ENCODE peak calls at places on chromosomes 16 and 17, in four cellular contexts. E is AG10803, W is left ventricle myocardium superior, M is iPS DF 19.7. D is an unnamed sample.

GRCh38 chr16:19520861-19521331 is 1.0 kb downstream of the GDE1 start:
- DNase-seq in M (no peak), E (no peak), W (no peak), D (peak; percentile 16)

GRCh38 chr16:81524382-81524781 is 79.8 kb downstream of the CMIP start:
- DNase-seq in E (no peak), W (no peak), M (no peak), D (no peak)

GRCh38 chr16:66170989-66171388 is 195.5 kb upstream of the CDH5 start:
- DNase-seq in M (no peak), E (no peak), W (no peak), D (no peak)

GRCh38 chr17:38751144-38751802 is 1.3 kb upstream of the PSMB3 start:
- DNase-seq in M (no peak), W (no peak), E (peak; percentile 17), D (no peak)

GRCh38 chr16:54932737-54933254 is 2.1 kb downstream of the IRX5 start:
- DNase-seq in E (no peak), W (no peak), M (no peak), D (no peak)

GRCh38 chr17:34517406-34517805 is 62.0 kb upstream of the TMEM132E start:
- DNase-seq in E (no peak), M (no peak), W (no peak), D (no peak)

GRCh38 chr17:1490643-1491405 is 1.7 kb downstream of the MYO1C start:
- DNase-seq in M (no peak), W (peak; percentile 88), E (peak; percentile 41), D (peak; percentile 78)

GRCh38 chr16:29790949-29791844 is 646 bp downstream of the KIF22 start:
- DNase-seq in M (no peak), E (peak; percentile 9), W (no peak), D (peak; percentile 37)

GRCh38 chr17:81966343-81967243 is 5.6 kb upstream of the NOTUM start:
- DNase-seq in E (peak; percentile 66), W (peak; percentile 88), M (no peak), D (no peak)

GRCh38 chr16:29141586-29142324 is 156.9 kb downstream of the LAT start:
- DNase-seq in M (no peak), E (no peak), W (no peak), D (no peak)

GRCh38 chr17:64785050-64785449 is 122.9 kb upstream of the SMURF2 start:
- DNase-seq in W (no peak), M (no peak), E (no peak), D (no peak)

GRCh38 chr16:77500286-77500598 is 65.4 kb upstream of the ADAMTS18 start:
- DNase-seq in M (no peak), W (no peak), E (no peak), D (no peak)

GRCh38 chr17:2173005-2173404 is 118.1 kb downstream of the HIC1 start:
- DNase-seq in M (no peak), W (peak; percentile 50), E (peak; percentile 86), D (peak; percentile 85)

GRCh38 chr17:43855061-43855460 is 8.1 kb downstream of the CD300LG start:
- DNase-seq in W (no peak), M (no peak), E (no peak), D (no peak)

GRCh38 chr17:32357615-32358014 is 7.7 kb downstream of the ZNF207 start:
- DNase-seq in E (no peak), W (no peak), M (no peak), D (no peak)

GRCh38 chr17:66098040-66098439 is 93.9 kb downstream of the CEP112 start:
- DNase-seq in E (peak; percentile 2), M (no peak), W (no peak), D (peak; percentile 10)

GRCh38 chr17:72376486-72377345 is 255.9 kb downstream of the SOX9 start:
- DNase-seq in M (no peak), E (peak; percentile 88), W (no peak), D (peak; percentile 92)

GRCh38 chr17:51590071-51590470 is 329.7 kb downstream of the UTP18 start:
- DNase-seq in E (no peak), W (no peak), M (no peak), D (no peak)

GRCh38 chr16:70588565-70588964 is 57.8 kb upstream of the IL34 start:
- DNase-seq in E (no peak), M (no peak), W (no peak), D (peak; percentile 55)

GRCh38 chr16:17331991-17332390 is 138.8 kb downstream of the XYLT1 start:
- DNase-seq in E (no peak), M (no peak), W (no peak), D (no peak)

GRCh38 chr17:78889525-78889924 is 13.5 kb downstream of the CEP295NL start:
- DNase-seq in E (no peak), W (no peak), M (no peak), D (no peak)

GRCh38 chr16:19940195-19940594 is 55.5 kb upstream of the GPRC5B start:
- DNase-seq in M (no peak), W (no peak), E (no peak), D (no peak)

GRCh38 chr16:3045758-3046505 is 429 bp upstream of the MMP25 start:
- DNase-seq in W (no peak), M (no peak), E (no peak), D (peak; percentile 30)

GRCh38 chr17:73541111-73541510 is 103.1 kb downstream of the SDK2 start:
- DNase-seq in E (peak; percentile 3), M (no peak), W (no peak), D (no peak)

GRCh38 chr17:48604770-48605329 is at the start of gene HOXB6:
- DNase-seq in M (no peak), E (peak; percentile 78), W (no peak), D (no peak)

GRCh38 chr16:17365211-17365541 is 105.6 kb downstream of the XYLT1 start:
- DNase-seq in W (no peak), M (no peak), E (no peak), D (peak; percentile 38)

GRCh38 chr16:3874794-3875692 is 5.5 kb downstream of the CREBBP start:
- DNase-seq in W (no peak), E (no peak), M (no peak), D (no peak)

GRCh38 chr16:87626905-87627304 is 24.6 kb downstream of the JPH3 start:
- DNase-seq in E (no peak), W (no peak), M (no peak), D (no peak)